ENCODE peak calls at places on chromosomes 13 and 19, in four cellular contexts. One of them, this sample, is unnamed.

GRCh38 chr19:16645140-16645539 is 14.8 kb downstream of the SMIM7 start:
- DNase-seq in HepG2: no peak
- DNase-seq in H1: no peak
- DNase-seq in GM12878: no peak
- DNase-seq in this sample: no peak

GRCh38 chr19:34560229-34560628 is 78.7 kb downstream of the WTIP start:
- DNase-seq in GM12878: no peak
- DNase-seq in H1: no peak
- DNase-seq in HepG2: no peak
- DNase-seq in this sample: no peak

GRCh38 chr13:62387642-62388041 is 972.0 kb upstream of the PCDH20 start:
- DNase-seq in GM12878: no peak
- DNase-seq in H1: no peak
- DNase-seq in HepG2: no peak
- DNase-seq in this sample: peak; percentile 6

GRCh38 chr13:72808917-72809500 is 27.1 kb downstream of the PIBF1 start:
- DNase-seq in HepG2: peak; percentile 9
- DNase-seq in H1: no peak
- DNase-seq in GM12878: no peak
- DNase-seq in this sample: peak; percentile 14

GRCh38 chr19:6238643-6239281 is 41.0 kb downstream of the MLLT1 start:
- DNase-seq in HepG2: no peak
- DNase-seq in GM12878: no peak
- DNase-seq in H1: no peak
- DNase-seq in this sample: no peak

GRCh38 chr13:42696191-42696590 is 85.2 kb upstream of the FAM216B start:
- DNase-seq in HepG2: no peak
- DNase-seq in GM12878: no peak
- DNase-seq in H1: no peak
- DNase-seq in this sample: no peak

GRCh38 chr19:30780032-30780431 is 407.8 kb downstream of the ZNF536 start:
- DNase-seq in H1: no peak
- DNase-seq in GM12878: no peak
- DNase-seq in HepG2: no peak
- DNase-seq in this sample: no peak

GRCh38 chr13:47332149-47332548 is 435.3 kb upstream of the HTR2A start:
- DNase-seq in HepG2: no peak
- DNase-seq in GM12878: no peak
- DNase-seq in H1: no peak
- DNase-seq in this sample: no peak

GRCh38 chr19:49555600-49556411 is 24.6 kb downstream of the NOSIP start:
- DNase-seq in GM12878: no peak
- DNase-seq in H1: peak; percentile 88
- DNase-seq in HepG2: no peak
- DNase-seq in this sample: peak; percentile 95

GRCh38 chr19:32165750-32166149 is 179.7 kb upstream of the ZNF507 start:
- DNase-seq in HepG2: no peak
- DNase-seq in GM12878: no peak
- DNase-seq in H1: no peak
- DNase-seq in this sample: no peak

GRCh38 chr19:42683917-42684513 is 56.3 kb downstream of the PSG3 start:
- DNase-seq in HepG2: peak; percentile 5
- DNase-seq in H1: no peak
- DNase-seq in GM12878: no peak
- DNase-seq in this sample: peak; percentile 9

GRCh38 chr19:46746281-46746965 is at the start of gene STRN4:
- DNase-seq in GM12878: no peak
- DNase-seq in HepG2: no peak
- DNase-seq in H1: no peak
- DNase-seq in this sample: peak; percentile 99

GRCh38 chr13:51501592-51502205 is 48.9 kb upstream of the INTS6 start:
- DNase-seq in H1: no peak
- DNase-seq in HepG2: no peak
- DNase-seq in GM12878: no peak
- DNase-seq in this sample: no peak

GRCh38 chr13:26914624-26915023 is 154.0 kb upstream of the GPR12 start:
- DNase-seq in GM12878: peak; percentile 9
- DNase-seq in H1: no peak
- DNase-seq in HepG2: no peak
- DNase-seq in this sample: no peak

GRCh38 chr13:50529154-50529882 is 314.2 kb downstream of the DLEU7 start:
- DNase-seq in GM12878: no peak
- DNase-seq in H1: no peak
- DNase-seq in HepG2: no peak
- DNase-seq in this sample: peak; percentile 37

GRCh38 chr13:46595136-46595917 is 42.4 kb downstream of the LRCH1 start:
- DNase-seq in HepG2: no peak
- DNase-seq in H1: no peak
- DNase-seq in GM12878: no peak
- DNase-seq in this sample: no peak

GRCh38 chr13:24228852-24229458 is 68.4 kb downstream of the SPATA13 start:
- DNase-seq in HepG2: peak; percentile 65
- DNase-seq in H1: no peak
- DNase-seq in GM12878: no peak
- DNase-seq in this sample: peak; percentile 53

GRCh38 chr19:2057484-2058469 is 6.7 kb upstream of the MKNK2 start:
- DNase-seq in HepG2: no peak
- DNase-seq in H1: no peak
- DNase-seq in GM12878: no peak
- DNase-seq in this sample: no peak

DNA sequence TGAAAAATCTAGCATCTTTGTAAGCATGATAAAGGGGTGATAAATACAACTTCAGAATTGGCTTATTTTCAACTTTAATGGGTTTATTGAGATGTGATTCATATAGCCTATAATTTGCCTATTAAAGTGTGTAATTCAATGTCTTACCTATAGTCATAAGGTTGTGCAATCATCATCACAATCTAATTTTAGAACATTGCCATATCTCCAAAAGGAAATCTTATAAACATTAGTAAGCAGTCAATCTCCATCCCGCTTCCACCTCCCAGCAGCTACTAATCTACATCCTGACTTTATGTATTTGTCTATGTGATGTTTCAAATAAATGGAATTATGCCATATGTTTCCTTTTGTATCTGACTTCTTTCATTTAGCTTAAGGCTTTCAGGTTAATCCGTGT is 145.2 kb upstream of the KLHL1 start:
- DNase-seq in H1: no peak
- DNase-seq in GM12878: no peak
- DNase-seq in HepG2: no peak
- DNase-seq in this sample: no peak
- TF ChIP-seq GABPA in H1: no peak
- TF ChIP-seq GABPA in GM12878: no peak
- TF ChIP-seq GABPA in HepG2: no peak
- TF ChIP-seq GABPA in this sample: no peak

GRCh38 chr13:98648141-98648540 is 71.2 kb upstream of the STK24 start:
- DNase-seq in HepG2: peak; percentile 27
- DNase-seq in H1: no peak
- DNase-seq in GM12878: no peak
- DNase-seq in this sample: no peak
- TF ChIP-seq GABPA in HepG2: no peak
- TF ChIP-seq GABPA in H1: no peak
- TF ChIP-seq GABPA in GM12878: no peak
- TF ChIP-seq GABPA in this sample: no peak

GRCh38 chr13:39210961-39211534 is 172.8 kb downstream of the NHLRC3 start:
- DNase-seq in GM12878: no peak
- DNase-seq in HepG2: no peak
- DNase-seq in H1: no peak
- DNase-seq in this sample: no peak

GRCh38 chr13:39215971-39216370 is 177.7 kb downstream of the NHLRC3 start:
- DNase-seq in GM12878: no peak
- DNase-seq in HepG2: no peak
- DNase-seq in H1: no peak
- DNase-seq in this sample: no peak

DNA sequence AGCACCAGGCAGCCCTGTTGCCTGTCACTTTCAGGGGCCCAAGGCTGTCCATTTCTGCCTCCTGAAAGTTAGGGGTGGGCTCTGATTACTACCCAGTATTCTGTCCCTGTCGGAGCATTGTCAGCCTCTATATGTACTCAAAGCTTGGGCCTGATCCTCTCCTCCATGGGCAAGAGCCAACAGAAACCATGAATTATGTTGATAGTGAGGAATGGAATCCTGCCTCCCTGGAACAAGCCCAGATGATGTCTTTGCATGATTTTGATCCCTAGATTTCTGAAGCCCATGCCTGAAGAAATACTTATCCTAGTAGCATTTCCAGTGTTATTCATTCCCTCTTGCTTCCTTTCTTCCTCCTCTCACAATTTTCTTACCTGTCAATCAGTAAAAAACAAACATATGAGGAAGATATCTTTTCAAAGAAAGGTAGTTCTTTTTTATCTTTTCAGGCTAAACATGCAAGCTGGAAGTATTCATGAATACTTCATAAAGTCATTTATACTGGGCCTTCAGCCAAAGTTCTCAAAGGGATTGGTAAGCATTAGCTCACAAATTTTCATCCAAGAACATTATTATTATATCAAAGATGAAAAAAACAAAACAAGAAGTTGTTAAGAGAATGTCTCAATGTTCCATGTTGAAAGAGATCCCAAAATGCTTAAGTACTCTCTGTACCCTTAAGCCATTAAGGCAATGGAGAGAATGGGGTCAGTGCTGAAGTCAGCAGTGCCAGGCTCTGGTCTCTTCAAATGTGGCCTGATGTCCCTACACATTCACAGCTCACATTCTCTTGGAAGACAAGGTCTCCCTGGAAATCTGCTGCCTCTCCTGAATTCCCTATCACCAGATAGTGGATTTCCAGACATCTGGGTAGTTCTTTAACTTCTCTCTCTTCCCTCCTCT is 171.7 kb downstream of the NHLRC3 start:
- DNase-seq in GM12878: no peak
- DNase-seq in H1: no peak
- DNase-seq in HepG2: no peak
- DNase-seq in this sample: no peak
- TF ChIP-seq GABPA in GM12878: no peak
- TF ChIP-seq GABPA in H1: no peak
- TF ChIP-seq GABPA in HepG2: no peak
- TF ChIP-seq GABPA in this sample: no peak

GRCh38 chr13:101829484-101829883 is 377.0 kb downstream of the ITGBL1 start:
- DNase-seq in HepG2: no peak
- DNase-seq in H1: no peak
- DNase-seq in GM12878: no peak
- DNase-seq in this sample: no peak
- TF ChIP-seq GABPA in HepG2: no peak
- TF ChIP-seq GABPA in H1: no peak
- TF ChIP-seq GABPA in GM12878: no peak
- TF ChIP-seq GABPA in this sample: no peak

GRCh38 chr13:113453962-113454361 is 674 bp upstream of the ADPRHL1 start:
- DNase-seq in H1: no peak
- DNase-seq in GM12878: no peak
- DNase-seq in HepG2: no peak
- DNase-seq in this sample: peak; percentile 58
- TF ChIP-seq GABPA in H1: no peak
- TF ChIP-seq GABPA in GM12878: no peak
- TF ChIP-seq GABPA in HepG2: no peak
- TF ChIP-seq GABPA in this sample: no peak

GRCh38 chr19:13920940-13921744 is 15.1 kb downstream of the CC2D1A start:
- DNase-seq in H1: no peak
- DNase-seq in HepG2: peak; percentile 57
- DNase-seq in GM12878: peak; percentile 25
- DNase-seq in this sample: peak; percentile 77

GRCh38 chr19:13926715-13927114 is 11.5 kb downstream of the PODNL1 start:
- DNase-seq in HepG2: no peak
- DNase-seq in H1: no peak
- DNase-seq in GM12878: no peak
- DNase-seq in this sample: no peak

GRCh38 chr19:13925990-13926389 is 12.2 kb downstream of the PODNL1 start:
- DNase-seq in HepG2: no peak
- DNase-seq in GM12878: no peak
- DNase-seq in H1: no peak
- DNase-seq in this sample: no peak

GRCh38 chr19:13920524-13920923 is 14.5 kb downstream of the CC2D1A start:
- DNase-seq in HepG2: no peak
- DNase-seq in H1: no peak
- DNase-seq in GM12878: no peak
- DNase-seq in this sample: peak; percentile 15

DNA sequence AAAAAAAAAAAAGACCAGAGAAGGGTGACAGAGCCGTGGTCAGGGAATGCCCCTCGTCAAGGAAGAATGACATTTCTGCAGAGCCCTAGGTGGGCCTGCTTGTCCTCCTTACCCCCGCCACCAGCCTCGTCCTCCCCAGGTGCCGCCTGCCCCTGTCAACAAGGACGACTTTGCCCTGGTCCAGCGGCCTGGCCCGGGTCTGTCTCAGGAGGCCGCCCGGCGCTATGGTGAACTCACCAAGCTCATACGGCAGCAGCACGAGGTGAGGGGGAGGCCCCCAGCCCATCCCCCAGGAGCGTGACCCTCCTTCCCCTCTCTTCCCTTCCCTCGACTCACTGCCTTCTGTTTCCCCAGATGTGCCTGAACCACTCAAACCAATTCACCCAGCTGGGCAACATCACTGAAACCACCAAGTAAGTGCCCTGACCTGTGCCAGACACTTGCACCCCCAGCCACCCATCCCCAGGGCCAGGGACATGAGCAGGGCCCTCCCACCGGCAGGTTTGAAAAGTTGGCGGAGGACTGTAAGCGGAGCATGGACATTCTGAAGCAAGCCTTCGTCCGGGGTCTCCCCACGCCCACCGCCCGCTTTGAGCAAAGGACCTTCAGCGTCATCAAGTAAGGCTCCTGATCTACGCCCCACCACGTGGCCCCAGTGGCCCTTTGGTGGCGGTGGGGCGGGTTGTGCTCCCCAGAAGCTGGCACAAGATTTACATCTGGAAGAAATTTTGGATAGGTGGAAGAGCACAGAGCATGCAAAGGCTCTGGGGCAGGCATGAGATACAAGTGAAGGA is 14.8 kb downstream of the PODNL1 start:
- DNase-seq in GM12878: no peak
- DNase-seq in HepG2: no peak
- DNase-seq in H1: no peak
- DNase-seq in this sample: no peak
- TF ChIP-seq GABPA in GM12878: no peak
- TF ChIP-seq GABPA in HepG2: no peak
- TF ChIP-seq GABPA in H1: no peak
- TF ChIP-seq GABPA in this sample: no peak